ENCODE peak calls at places on chromosomes 1 and 21, in eight cellular contexts. E, J, H, P, N, I, R and O are unnamed samples.

GRCh38 chr1:156421062-156421938 is 52.3 kb downstream of the RHBG start:
- DNase-seq in E (peak), J (peak), H (peak), P (peak), N (peak), I (peak), R (peak), O (peak)

GRCh38 chr1:20727746-20728316 is 4.7 kb downstream of the SH2D5 start:
- DNase-seq in E (no peak), J (peak), H (peak), P (peak), N (no peak), I (no peak), R (no peak), O (no peak)

GRCh38 chr21:34603710-34604057 is 11.2 kb downstream of the RCAN1 start:
- DNase-seq in E (no peak), J (no peak), H (no peak), P (no peak), N (no peak), I (no peak), R (no peak), O (no peak)

GRCh38 chr1:34763142-34763781 is 3.7 kb downstream of the GJB4 start:
- DNase-seq in E (no peak), J (no peak), H (no peak), P (no peak), N (peak), I (no peak), R (no peak), O (peak)

GRCh38 chr1:170967042-170967910 is 31.9 kb downstream of the MROH9 start:
- DNase-seq in E (no peak), J (no peak), H (peak), P (peak), N (peak), I (no peak), R (no peak), O (no peak)

GRCh38 chr1:222970711-222971110 is 155.9 kb downstream of the DISP1 start:
- DNase-seq in E (no peak), J (no peak), H (no peak), P (peak), N (no peak), I (no peak), R (no peak), O (no peak)

GRCh38 chr1:227734546-227734857 is 600 bp downstream of the JMJD4 start:
- DNase-seq in E (no peak), J (no peak), H (no peak), P (peak), N (no peak), I (no peak), R (no peak), O (no peak)

GRCh38 chr1:25469177-25469576 is 38.5 kb downstream of the MACO1 start:
- DNase-seq in E (no peak), J (no peak), H (peak), P (no peak), N (peak), I (no peak), R (no peak), O (no peak)

GRCh38 chr1:3547055-3548005 is 64.0 kb downstream of the MEGF6 start:
- DNase-seq in E (peak), J (no peak), H (no peak), P (no peak), N (no peak), I (no peak), R (no peak), O (peak)

GRCh38 chr21:45612096-45613019 is 31.2 kb upstream of the PCBP3 start:
- DNase-seq in E (peak), J (no peak), H (peak), P (peak), N (peak), I (peak), R (no peak), O (no peak)

GRCh38 chr1:206739411-206740076 is 31.0 kb upstream of the IL19 start:
- DNase-seq in E (no peak), J (no peak), H (no peak), P (no peak), N (peak), I (no peak), R (no peak), O (no peak)

GRCh38 chr1:206737729-206738222 is 32.8 kb upstream of the IL19 start:
- DNase-seq in E (no peak), J (no peak), H (peak), P (no peak), N (no peak), I (no peak), R (peak), O (no peak)

GRCh38 chr1:206736878-206737728 is 33.5 kb upstream of the IL19 start:
- DNase-seq in E (no peak), J (no peak), H (no peak), P (no peak), N (no peak), I (no peak), R (no peak), O (no peak)

GRCh38 chr1:206741142-206741701 is 29.4 kb upstream of the IL19 start:
- DNase-seq in E (no peak), J (no peak), H (no peak), P (no peak), N (no peak), I (no peak), R (no peak), O (no peak)

DNA sequence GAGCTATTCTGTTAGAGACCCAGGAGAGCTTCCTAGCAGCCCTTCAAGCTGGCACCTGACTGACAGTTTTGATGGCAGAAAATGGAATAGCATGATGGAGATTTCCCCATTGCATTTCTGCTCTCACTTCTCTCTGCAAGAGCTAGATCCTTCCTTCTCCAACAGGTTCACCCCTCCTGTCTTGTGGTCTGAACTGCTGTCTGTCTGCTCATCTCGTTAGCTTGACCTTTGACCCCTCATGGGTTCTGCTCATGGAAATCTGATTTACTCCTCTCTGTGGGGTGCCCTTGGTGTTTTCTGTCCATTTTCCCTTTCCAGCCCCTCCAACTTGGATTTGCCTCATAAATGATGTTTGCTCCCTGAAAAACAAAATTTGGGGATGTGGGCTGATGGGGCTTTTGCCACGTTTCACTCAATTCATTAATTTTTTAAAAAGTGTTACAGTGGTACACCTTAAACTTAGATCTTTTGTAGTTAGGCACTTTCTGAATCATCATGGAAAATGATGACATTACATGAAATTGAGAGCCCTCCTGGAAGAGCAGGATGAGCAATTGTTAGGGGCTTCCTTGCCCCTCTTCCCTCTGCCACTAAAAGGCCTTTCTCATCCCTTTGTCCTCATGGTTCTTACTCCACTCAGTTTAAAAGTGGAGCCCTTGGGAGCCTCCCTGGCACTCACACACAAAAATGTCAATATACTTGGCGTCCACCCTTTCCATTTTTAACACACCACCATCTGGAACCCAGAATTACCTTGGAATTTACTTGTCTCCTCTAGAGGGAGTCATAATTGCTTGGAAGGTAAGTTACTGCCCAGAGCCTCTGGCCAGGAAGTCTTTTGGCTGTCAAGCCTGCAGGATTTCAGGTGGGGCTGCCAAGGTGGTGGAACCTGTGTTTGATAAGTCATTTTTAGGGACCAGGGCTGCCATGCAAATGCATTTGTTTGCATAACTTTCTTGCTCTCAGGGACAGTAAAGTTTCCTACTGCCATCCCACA is 31.9 kb upstream of the IL19 start:
- DNase-seq in E (no peak), J (no peak), H (peak), P (no peak), N (peak), I (no peak), R (no peak), O (peak)
- TF ChIP-seq CTCF in E (peak), J (peak), H (peak), P (peak), N (peak), I (no peak), R (peak), O (peak)

DNA sequence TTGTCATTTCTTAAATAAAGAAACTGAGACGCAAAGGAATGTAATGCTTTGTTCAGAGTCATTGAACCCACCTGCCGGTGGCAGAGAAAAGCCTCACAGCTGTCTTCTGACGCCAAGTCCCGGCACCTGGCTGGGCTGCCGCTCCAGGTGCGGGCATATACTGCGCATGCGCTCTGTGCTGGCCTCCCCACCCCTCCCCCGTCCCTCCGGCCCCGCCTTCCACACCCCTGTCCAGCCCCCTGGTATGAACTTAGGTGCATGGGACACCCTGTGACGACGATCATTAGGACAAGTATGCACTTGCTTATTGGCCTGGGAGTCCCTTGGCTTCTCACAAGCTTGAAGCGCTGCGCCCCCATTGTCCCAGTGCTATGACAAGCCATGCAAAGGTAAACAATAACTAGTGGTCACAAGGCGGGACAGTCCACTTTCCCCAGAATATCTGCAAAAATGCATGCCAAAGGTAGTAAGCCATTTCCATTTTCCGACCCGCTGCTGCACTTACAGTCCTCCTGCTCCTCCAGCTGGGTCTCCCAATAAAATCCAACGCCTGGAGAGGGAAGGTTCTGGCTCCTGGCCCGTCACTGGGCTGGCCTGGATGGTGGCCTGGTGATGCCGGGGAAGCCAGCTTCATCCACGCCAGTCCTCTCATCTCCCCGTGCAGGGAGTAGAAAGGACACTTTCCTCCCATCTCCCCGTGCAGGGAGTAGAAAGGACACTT is 100.4 kb downstream of the PSMG1 start:
- DNase-seq in E (no peak), J (no peak), H (no peak), P (no peak), N (no peak), I (no peak), R (peak), O (no peak)
- H3K4me3 ChIP-seq in E (peak), J (no peak), H (no peak), P (no peak), N (no peak), I (peak), R (peak), O (no peak)

GRCh38 chr1:108121361-108122143 is 78.6 kb downstream of the SLC25A24 start:
- DNase-seq in E (no peak), J (no peak), H (peak), P (no peak), N (peak), I (no peak), R (no peak), O (no peak)
- TF ChIP-seq CTCF in E (no peak), J (no peak), H (peak), P (no peak), N (peak), I (no peak), R (no peak), O (no peak)

GRCh38 chr1:84620720-84621313 is 46.6 kb upstream of the CTBS start:
- DNase-seq in E (peak), J (peak), H (peak), P (peak), N (peak), I (peak), R (peak), O (peak)
- H3K4me3 ChIP-seq in E (peak), J (peak), H (peak), P (peak), N (peak), I (peak), R (peak), O (peak)

GRCh38 chr1:17922833-17923232 is 167.7 kb downstream of the ACTL8 start:
- DNase-seq in E (no peak), J (no peak), H (peak), P (peak), N (peak), I (no peak), R (peak), O (no peak)

GRCh38 chr1:17923684-17924083 is 168.6 kb downstream of the ACTL8 start:
- DNase-seq in E (no peak), J (no peak), H (no peak), P (no peak), N (no peak), I (no peak), R (no peak), O (no peak)

GRCh38 chr1:17916702-17917101 is 161.6 kb downstream of the ACTL8 start:
- DNase-seq in E (no peak), J (no peak), H (no peak), P (no peak), N (no peak), I (no peak), R (no peak), O (no peak)

GRCh38 chr1:17920881-17921635 is 165.9 kb downstream of the ACTL8 start:
- DNase-seq in E (no peak), J (no peak), H (no peak), P (no peak), N (no peak), I (no peak), R (no peak), O (no peak)

GRCh38 chr1:17919525-17920439 is 164.6 kb downstream of the ACTL8 start:
- DNase-seq in E (no peak), J (no peak), H (peak), P (peak), N (peak), I (no peak), R (peak), O (no peak)
- TF ChIP-seq CTCF in E (no peak), J (no peak), H (no peak), P (peak), N (peak), I (no peak), R (no peak), O (peak)

GRCh38 chr1:10693497-10694273 is 102.8 kb downstream of the CASZ1 start:
- DNase-seq in E (no peak), J (no peak), H (peak), P (peak), N (no peak), I (no peak), R (no peak), O (no peak)

GRCh38 chr1:10691075-10691739 is 105.2 kb downstream of the CASZ1 start:
- DNase-seq in E (no peak), J (no peak), H (no peak), P (no peak), N (no peak), I (no peak), R (no peak), O (no peak)

GRCh38 chr1:10693152-10693496 is 103.3 kb downstream of the CASZ1 start:
- DNase-seq in E (no peak), J (no peak), H (no peak), P (no peak), N (no peak), I (no peak), R (no peak), O (peak)

GRCh38 chr1:10691740-10692125 is 104.7 kb downstream of the CASZ1 start:
- DNase-seq in E (no peak), J (no peak), H (no peak), P (no peak), N (no peak), I (no peak), R (no peak), O (no peak)

GRCh38 chr1:10692401-10693021 is 103.9 kb downstream of the CASZ1 start:
- DNase-seq in E (no peak), J (no peak), H (no peak), P (no peak), N (no peak), I (no peak), R (peak), O (peak)
- H3K4me3 ChIP-seq in E (peak), J (no peak), H (no peak), P (no peak), N (no peak), I (peak), R (peak), O (no peak)

DNA sequence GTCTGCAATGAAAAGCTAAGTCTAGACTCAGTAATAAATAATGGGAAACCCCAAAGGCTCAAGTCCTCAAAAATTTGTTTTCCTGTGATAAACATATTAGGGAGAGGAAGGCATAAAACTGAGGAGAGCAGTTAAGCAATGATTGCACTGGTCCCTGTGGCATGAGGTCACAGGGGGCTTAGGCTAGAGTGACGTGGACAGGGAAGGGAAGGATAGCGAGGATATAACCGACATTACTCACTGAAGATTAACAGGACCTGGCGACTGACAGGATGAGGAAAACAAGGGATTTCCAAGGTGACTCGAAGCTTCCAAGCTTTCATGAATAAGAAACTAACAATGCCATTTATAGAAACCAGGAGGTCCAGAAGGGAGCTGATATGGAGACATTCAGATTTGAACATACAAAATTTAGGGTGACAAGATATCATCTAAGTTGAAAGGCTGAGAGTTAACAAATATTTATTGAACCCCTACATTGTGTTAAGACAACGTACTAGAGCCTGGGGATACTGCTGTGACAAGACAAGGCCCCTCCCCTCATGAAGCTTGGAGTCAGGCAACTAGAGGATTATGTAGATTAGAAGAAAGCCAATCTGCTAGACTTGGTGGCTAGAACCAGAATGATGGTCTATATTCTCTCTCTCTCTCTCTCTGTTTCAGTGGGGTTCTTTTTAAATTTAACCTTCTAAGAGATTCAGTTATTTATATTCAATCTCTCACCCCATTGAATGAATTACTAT is 33.2 kb upstream of the PKN2 start:
- DNase-seq in E (no peak), J (no peak), H (peak), P (no peak), N (peak), I (no peak), R (no peak), O (no peak)
- TF ChIP-seq CTCF in E (no peak), J (no peak), H (no peak), P (no peak), N (no peak), I (no peak), R (no peak), O (no peak)

GRCh38 chr1:232319106-232319505 is 310.8 kb downstream of the SIPA1L2 start:
- DNase-seq in E (no peak), J (no peak), H (peak), P (no peak), N (no peak), I (peak), R (no peak), O (no peak)

GRCh38 chr1:232318143-232318542 is 311.8 kb downstream of the SIPA1L2 start:
- DNase-seq in E (no peak), J (no peak), H (no peak), P (no peak), N (no peak), I (no peak), R (no peak), O (no peak)

GRCh38 chr1:232316864-232317263 is 313.1 kb downstream of the SIPA1L2 start:
- DNase-seq in E (no peak), J (no peak), H (no peak), P (no peak), N (peak), I (no peak), R (no peak), O (no peak)

GRCh38 chr1:232319518-232319917 is 310.4 kb downstream of the SIPA1L2 start:
- DNase-seq in E (no peak), J (no peak), H (no peak), P (no peak), N (no peak), I (no peak), R (no peak), O (no peak)

GRCh38 chr1:232317336-232317735 is 312.6 kb downstream of the SIPA1L2 start:
- DNase-seq in E (no peak), J (no peak), H (no peak), P (no peak), N (no peak), I (no peak), R (no peak), O (no peak)
- H3K4me3 ChIP-seq in E (no peak), J (no peak), H (no peak), P (no peak), N (no peak), I (no peak), R (no peak), O (no peak)